ENCODE peak calls at places on chromosomes 6 and 20, in nine cellular contexts. One of them, this sample, is unnamed.

GRCh38 chr6:132512342-132512637 is 626 bp downstream of the STX7 start:
- DNase-seq in T follicular helper cell: no peak
- DNase-seq in choroid plexus epithelial cell: no peak
- DNase-seq in T-helper 9 cell: no peak
- DNase-seq in CD4-positive, alpha-beta memory T cell: no peak
- DNase-seq in fibroblast of the aortic adventitia: no peak
- DNase-seq in cardiac muscle cell: no peak
- DNase-seq in breast epithelium: no peak
- DNase-seq in left ventricle myocardium superior: no peak
- DNase-seq in this sample: no peak

GRCh38 chr6:119334535-119335264 is 14.9 kb downstream of the MAN1A1 start:
- DNase-seq in T-helper 9 cell: no peak
- DNase-seq in choroid plexus epithelial cell: peak
- DNase-seq in CD4-positive, alpha-beta memory T cell: no peak
- DNase-seq in left ventricle myocardium superior: no peak
- DNase-seq in cardiac muscle cell: peak
- DNase-seq in T follicular helper cell: no peak
- DNase-seq in fibroblast of the aortic adventitia: peak
- DNase-seq in breast epithelium: no peak
- DNase-seq in this sample: peak

GRCh38 chr6:11391934-11392777 is 145.4 kb upstream of the TMEM170B start:
- DNase-seq in T follicular helper cell: no peak
- DNase-seq in breast epithelium: no peak
- DNase-seq in left ventricle myocardium superior: no peak
- DNase-seq in choroid plexus epithelial cell: no peak
- DNase-seq in CD4-positive, alpha-beta memory T cell: no peak
- DNase-seq in cardiac muscle cell: no peak
- DNase-seq in fibroblast of the aortic adventitia: no peak
- DNase-seq in T-helper 9 cell: no peak
- DNase-seq in this sample: no peak

GRCh38 chr6:53258076-53258773 is 90.5 kb downstream of the ELOVL5 start:
- DNase-seq in breast epithelium: no peak
- DNase-seq in left ventricle myocardium superior: no peak
- DNase-seq in CD4-positive, alpha-beta memory T cell: no peak
- DNase-seq in T follicular helper cell: no peak
- DNase-seq in fibroblast of the aortic adventitia: no peak
- DNase-seq in choroid plexus epithelial cell: no peak
- DNase-seq in cardiac muscle cell: no peak
- DNase-seq in T-helper 9 cell: no peak
- DNase-seq in this sample: no peak

GRCh38 chr6:37966801-37967200 is 147.3 kb downstream of the ZFAND3 start:
- DNase-seq in T-helper 9 cell: no peak
- DNase-seq in CD4-positive, alpha-beta memory T cell: no peak
- DNase-seq in breast epithelium: no peak
- DNase-seq in left ventricle myocardium superior: no peak
- DNase-seq in cardiac muscle cell: no peak
- DNase-seq in T follicular helper cell: no peak
- DNase-seq in choroid plexus epithelial cell: no peak
- DNase-seq in fibroblast of the aortic adventitia: no peak
- DNase-seq in this sample: no peak

GRCh38 chr20:2402271-2402980 is 21.7 kb downstream of the TGM6 start:
- DNase-seq in T-helper 9 cell: no peak
- DNase-seq in T follicular helper cell: no peak
- DNase-seq in left ventricle myocardium superior: no peak
- DNase-seq in breast epithelium: no peak
- DNase-seq in CD4-positive, alpha-beta memory T cell: no peak
- DNase-seq in choroid plexus epithelial cell: peak
- DNase-seq in fibroblast of the aortic adventitia: peak
- DNase-seq in cardiac muscle cell: peak
- DNase-seq in this sample: peak

GRCh38 chr20:61252601-61253263 is 671 bp downstream of the CDH4 start:
- DNase-seq in cardiac muscle cell: peak
- DNase-seq in breast epithelium: no peak
- DNase-seq in T-helper 9 cell: no peak
- DNase-seq in T follicular helper cell: no peak
- DNase-seq in CD4-positive, alpha-beta memory T cell: no peak
- DNase-seq in fibroblast of the aortic adventitia: no peak
- DNase-seq in choroid plexus epithelial cell: peak
- DNase-seq in left ventricle myocardium superior: no peak
- DNase-seq in this sample: peak

GRCh38 chr6:125802383-125802782 is 11.6 kb downstream of the NCOA7 start:
- DNase-seq in breast epithelium: no peak
- DNase-seq in T follicular helper cell: no peak
- DNase-seq in fibroblast of the aortic adventitia: no peak
- DNase-seq in T-helper 9 cell: no peak
- DNase-seq in left ventricle myocardium superior: no peak
- DNase-seq in cardiac muscle cell: no peak
- DNase-seq in choroid plexus epithelial cell: no peak
- DNase-seq in CD4-positive, alpha-beta memory T cell: no peak
- DNase-seq in this sample: no peak

GRCh38 chr6:53483423-53484353 is 61.2 kb downstream of the GCLC start:
- DNase-seq in cardiac muscle cell: peak
- DNase-seq in T follicular helper cell: no peak
- DNase-seq in breast epithelium: peak
- DNase-seq in left ventricle myocardium superior: peak
- DNase-seq in choroid plexus epithelial cell: peak
- DNase-seq in T-helper 9 cell: no peak
- DNase-seq in CD4-positive, alpha-beta memory T cell: no peak
- DNase-seq in fibroblast of the aortic adventitia: no peak
- DNase-seq in this sample: no peak

GRCh38 chr6:144899161-144899560 is 614.0 kb downstream of the UTRN start:
- DNase-seq in T follicular helper cell: no peak
- DNase-seq in choroid plexus epithelial cell: peak
- DNase-seq in cardiac muscle cell: peak
- DNase-seq in T-helper 9 cell: no peak
- DNase-seq in fibroblast of the aortic adventitia: peak
- DNase-seq in breast epithelium: no peak
- DNase-seq in left ventricle myocardium superior: no peak
- DNase-seq in CD4-positive, alpha-beta memory T cell: no peak
- DNase-seq in this sample: peak